ENCODE peak calls at places on chromosomes 12 and 14, in five cellular contexts. N is cardiac fibroblast; R is breast epithelium; C is nephron progenitor cell; B is stimulated activated CD8-positive, alpha-beta memory T cell treated with anti-CD3 and anti-CD28 coated beads, Interleukin-4, amount 100 ng/mL, for 24 hours. O is an unnamed sample.

GRCh38 chr14:101323111-101323510 is 238.2 kb upstream of the DIO3 start:
- DNase-seq in N (no peak), C (no peak), R (no peak), B (no peak), O (no peak)

GRCh38 chr14:72597834-72598233 is 296.1 kb downstream of the DPF3 start:
- DNase-seq in C (no peak), R (no peak), B (no peak), N (no peak), O (no peak)

GRCh38 chr12:112347521-112347920 is 34.7 kb downstream of the HECTD4 start:
- DNase-seq in B (no peak), R (no peak), N (peak; percentile 42), C (no peak), O (no peak)

GRCh38 chr14:59484611-59485174 is 376 bp downstream of the JKAMP start:
- DNase-seq in B (no peak), N (no peak), C (no peak), R (no peak), O (no peak)

GRCh38 chr14:36268957-36269734 is 51.3 kb downstream of the MBIP start:
- DNase-seq in N (no peak), B (no peak), R (no peak), C (no peak), O (no peak)

GRCh38 chr12:76508128-76508661 is 51.4 kb downstream of the OSBPL8 start:
- DNase-seq in B (no peak), N (no peak), C (no peak), R (no peak), O (no peak)

GRCh38 chr14:90419200-90419599 is 22.4 kb downstream of the CALM1 start:
- DNase-seq in N (peak; percentile 96), B (no peak), R (peak; percentile 64), C (no peak), O (no peak)

GRCh38 chr12:113221997-113222729 is 899 bp downstream of the TPCN1 start:
- DNase-seq in C (no peak), N (no peak), B (no peak), R (no peak), O (peak; percentile 16)

GRCh38 chr14:104181761-104182530 is 43.6 kb downstream of the KIF26A start:
- DNase-seq in N (no peak), R (no peak), C (no peak), B (no peak), O (no peak)

GRCh38 chr14:44712095-44712822 is 205.2 kb upstream of the FSCB start:
- DNase-seq in C (peak; percentile 4), B (no peak), N (no peak), R (no peak), O (no peak)

GRCh38 chr12:18456344-18456743 is 195.0 kb downstream of the PIK3C2G start:
- DNase-seq in R (no peak), C (no peak), B (no peak), N (no peak), O (no peak)

GRCh38 chr12:101670007-101670671 is 27.3 kb upstream of the CHPT1 start:
- DNase-seq in B (no peak), N (peak; percentile 69), C (peak; percentile 16), R (no peak), O (no peak)

GRCh38 chr12:52585001-52585400 is 11.4 kb upstream of the KRT74 start:
- DNase-seq in R (no peak), B (no peak), N (no peak), C (no peak), O (no peak)

GRCh38 chr14:81767266-81767987 is 233.8 kb upstream of the SEL1L start:
- DNase-seq in R (no peak), C (no peak), B (no peak), N (no peak), O (no peak)

GRCh38 chr14:100747021-100747586 is 20.4 kb downstream of the DLK1 start:
- DNase-seq in R (peak; percentile 34), N (peak; percentile 87), B (no peak), C (no peak), O (no peak)

GRCh38 chr14:99891266-99891665 is 98.1 kb downstream of the EML1 start:
- DNase-seq in R (no peak), C (no peak), N (no peak), B (no peak), O (no peak)

GRCh38 chr12:94650143-94651056 is at the start of gene TMCC3:
- DNase-seq in B (no peak), R (no peak), C (peak; percentile 75), N (peak; percentile 50), O (no peak)

GRCh38 chr14:70635971-70636595 is 5.6 kb upstream of the TTC9 start:
- DNase-seq in N (no peak), C (no peak), B (no peak), R (no peak), O (no peak)

GRCh38 chr14:70616646-70617045 is 16.2 kb upstream of the MED6 start:
- DNase-seq in N (no peak), R (no peak), B (no peak), C (no peak), O (no peak)

GRCh38 chr12:113302925-113303640 is 31.8 kb downstream of the SLC8B1 start:
- DNase-seq in B (no peak), C (no peak), N (no peak), R (no peak), O (no peak)

GRCh38 chr14:63901434-63902085 is 48.8 kb downstream of the SYNE2 start:
- DNase-seq in B (no peak), C (no peak), N (peak; percentile 83), R (no peak), O (no peak)

GRCh38 chr12:42156232-42156631 is 11.6 kb upstream of the GXYLT1 start:
- DNase-seq in B (no peak), C (no peak), N (no peak), R (no peak), O (no peak)

GRCh38 chr14:96584199-96584906 is 82.2 kb downstream of the PAPOLA start:
- DNase-seq in N (peak; percentile 13), R (no peak), B (no peak), C (peak; percentile 79), O (no peak)